ENCODE peak calls at places on chromosome 6, in ten cellular contexts. One of them, this sample, is unnamed.

GRCh38 chr6:118382126-118382525 is 166.0 kb upstream of the PLN start:
- DNase-seq in T-helper 2 cell: no peak
- DNase-seq in fibroblast of mammary gland: no peak
- DNase-seq in posterior cingulate gyrus: no peak
- DNase-seq in sciatic nerve: no peak
- DNase-seq in sigmoid colon: no peak
- DNase-seq in brain microvascular endothelial cell: no peak
- DNase-seq in mucosa of descending colon: no peak
- DNase-seq in activated CD8-positive, alpha-beta memory T cell treated with anti-CD3 and anti-CD28 coated beads, Interleukin-2, amount 50 U/mL, for 48 hours: no peak
- DNase-seq in RWPE1: no peak
- DNase-seq in this sample: no peak

GRCh38 chr6:52598123-52598823 is 21.4 kb upstream of the TRAM2 start:
- DNase-seq in T-helper 2 cell: no peak
- DNase-seq in fibroblast of mammary gland: peak
- DNase-seq in posterior cingulate gyrus: peak
- DNase-seq in sciatic nerve: peak
- DNase-seq in sigmoid colon: peak
- DNase-seq in brain microvascular endothelial cell: peak
- DNase-seq in mucosa of descending colon: peak
- DNase-seq in activated CD8-positive, alpha-beta memory T cell treated with anti-CD3 and anti-CD28 coated beads, Interleukin-2, amount 50 U/mL, for 48 hours: peak
- DNase-seq in RWPE1: peak
- DNase-seq in this sample: peak

GRCh38 chr6:70709826-70710225 is 42.1 kb downstream of the SMAP1 start:
- DNase-seq in T-helper 2 cell: no peak
- DNase-seq in fibroblast of mammary gland: peak
- DNase-seq in posterior cingulate gyrus: no peak
- DNase-seq in sciatic nerve: no peak
- DNase-seq in sigmoid colon: no peak
- DNase-seq in brain microvascular endothelial cell: peak
- DNase-seq in mucosa of descending colon: no peak
- DNase-seq in activated CD8-positive, alpha-beta memory T cell treated with anti-CD3 and anti-CD28 coated beads, Interleukin-2, amount 50 U/mL, for 48 hours: no peak
- DNase-seq in RWPE1: peak
- DNase-seq in this sample: no peak

GRCh38 chr6:43644940-43645612 is at the start of gene RSPH9:
- DNase-seq in T-helper 2 cell: peak
- DNase-seq in fibroblast of mammary gland: peak
- DNase-seq in posterior cingulate gyrus: peak
- DNase-seq in sciatic nerve: peak
- DNase-seq in sigmoid colon: peak
- DNase-seq in brain microvascular endothelial cell: peak
- DNase-seq in mucosa of descending colon: peak
- DNase-seq in activated CD8-positive, alpha-beta memory T cell treated with anti-CD3 and anti-CD28 coated beads, Interleukin-2, amount 50 U/mL, for 48 hours: peak
- DNase-seq in RWPE1: no peak
- DNase-seq in this sample: peak

GRCh38 chr6:121984956-121985355 is 414.5 kb upstream of the HSF2 start:
- DNase-seq in T-helper 2 cell: no peak
- DNase-seq in fibroblast of mammary gland: no peak
- DNase-seq in posterior cingulate gyrus: no peak
- DNase-seq in sciatic nerve: no peak
- DNase-seq in sigmoid colon: no peak
- DNase-seq in brain microvascular endothelial cell: no peak
- DNase-seq in mucosa of descending colon: no peak
- DNase-seq in activated CD8-positive, alpha-beta memory T cell treated with anti-CD3 and anti-CD28 coated beads, Interleukin-2, amount 50 U/mL, for 48 hours: no peak
- DNase-seq in RWPE1: no peak
- DNase-seq in this sample: no peak

GRCh38 chr6:5112065-5112799 is 27.1 kb downstream of the PPP1R3G start:
- DNase-seq in T-helper 2 cell: no peak
- DNase-seq in fibroblast of mammary gland: peak
- DNase-seq in posterior cingulate gyrus: no peak
- DNase-seq in sciatic nerve: no peak
- DNase-seq in sigmoid colon: peak
- DNase-seq in brain microvascular endothelial cell: peak
- DNase-seq in mucosa of descending colon: no peak
- DNase-seq in activated CD8-positive, alpha-beta memory T cell treated with anti-CD3 and anti-CD28 coated beads, Interleukin-2, amount 50 U/mL, for 48 hours: no peak
- DNase-seq in RWPE1: peak
- DNase-seq in this sample: no peak

GRCh38 chr6:34392497-34393190 is at the start of gene NUDT3:
- DNase-seq in T-helper 2 cell: peak
- DNase-seq in fibroblast of mammary gland: peak
- DNase-seq in posterior cingulate gyrus: peak
- DNase-seq in sciatic nerve: peak
- DNase-seq in sigmoid colon: peak
- DNase-seq in brain microvascular endothelial cell: peak
- DNase-seq in mucosa of descending colon: peak
- DNase-seq in activated CD8-positive, alpha-beta memory T cell treated with anti-CD3 and anti-CD28 coated beads, Interleukin-2, amount 50 U/mL, for 48 hours: peak
- DNase-seq in RWPE1: peak
- DNase-seq in this sample: peak

GRCh38 chr6:149028767-149029405 is 282.1 kb downstream of the UST start:
- DNase-seq in T-helper 2 cell: no peak
- DNase-seq in fibroblast of mammary gland: peak
- DNase-seq in posterior cingulate gyrus: peak
- DNase-seq in sciatic nerve: peak
- DNase-seq in sigmoid colon: peak
- DNase-seq in brain microvascular endothelial cell: peak
- DNase-seq in mucosa of descending colon: peak
- DNase-seq in activated CD8-positive, alpha-beta memory T cell treated with anti-CD3 and anti-CD28 coated beads, Interleukin-2, amount 50 U/mL, for 48 hours: peak
- DNase-seq in RWPE1: peak
- DNase-seq in this sample: peak

GRCh38 chr6:6694825-6695710 is 106.5 kb downstream of the LY86 start:
- DNase-seq in T-helper 2 cell: no peak
- DNase-seq in fibroblast of mammary gland: no peak
- DNase-seq in posterior cingulate gyrus: no peak
- DNase-seq in sciatic nerve: no peak
- DNase-seq in sigmoid colon: peak
- DNase-seq in brain microvascular endothelial cell: no peak
- DNase-seq in mucosa of descending colon: peak
- DNase-seq in activated CD8-positive, alpha-beta memory T cell treated with anti-CD3 and anti-CD28 coated beads, Interleukin-2, amount 50 U/mL, for 48 hours: no peak
- DNase-seq in RWPE1: peak
- DNase-seq in this sample: no peak

GRCh38 chr6:39314273-39314790 is at the start of gene KCNK17:
- DNase-seq in T-helper 2 cell: no peak
- DNase-seq in fibroblast of mammary gland: no peak
- DNase-seq in posterior cingulate gyrus: no peak
- DNase-seq in sciatic nerve: no peak
- DNase-seq in sigmoid colon: no peak
- DNase-seq in brain microvascular endothelial cell: no peak
- DNase-seq in mucosa of descending colon: no peak
- DNase-seq in activated CD8-positive, alpha-beta memory T cell treated with anti-CD3 and anti-CD28 coated beads, Interleukin-2, amount 50 U/mL, for 48 hours: no peak
- DNase-seq in RWPE1: no peak
- DNase-seq in this sample: no peak

GRCh38 chr6:22149081-22149480 is 147.8 kb downstream of the PRL start:
- DNase-seq in T-helper 2 cell: no peak
- DNase-seq in fibroblast of mammary gland: no peak
- DNase-seq in posterior cingulate gyrus: no peak
- DNase-seq in sciatic nerve: no peak
- DNase-seq in sigmoid colon: no peak
- DNase-seq in brain microvascular endothelial cell: no peak
- DNase-seq in mucosa of descending colon: no peak
- DNase-seq in activated CD8-positive, alpha-beta memory T cell treated with anti-CD3 and anti-CD28 coated beads, Interleukin-2, amount 50 U/mL, for 48 hours: no peak
- DNase-seq in RWPE1: no peak
- DNase-seq in this sample: no peak

GRCh38 chr6:109052852-109053251 is 41.8 kb downstream of the SESN1 start:
- DNase-seq in T-helper 2 cell: no peak
- DNase-seq in fibroblast of mammary gland: no peak
- DNase-seq in posterior cingulate gyrus: no peak
- DNase-seq in sciatic nerve: no peak
- DNase-seq in sigmoid colon: no peak
- DNase-seq in brain microvascular endothelial cell: no peak
- DNase-seq in mucosa of descending colon: no peak
- DNase-seq in activated CD8-positive, alpha-beta memory T cell treated with anti-CD3 and anti-CD28 coated beads, Interleukin-2, amount 50 U/mL, for 48 hours: no peak
- DNase-seq in RWPE1: no peak
- DNase-seq in this sample: no peak

GRCh38 chr6:13825871-13826270 is 11.5 kb upstream of the MCUR1 start:
- DNase-seq in T-helper 2 cell: no peak
- DNase-seq in fibroblast of mammary gland: no peak
- DNase-seq in posterior cingulate gyrus: no peak
- DNase-seq in sciatic nerve: no peak
- DNase-seq in sigmoid colon: no peak
- DNase-seq in brain microvascular endothelial cell: no peak
- DNase-seq in mucosa of descending colon: no peak
- DNase-seq in activated CD8-positive, alpha-beta memory T cell treated with anti-CD3 and anti-CD28 coated beads, Interleukin-2, amount 50 U/mL, for 48 hours: no peak
- DNase-seq in RWPE1: no peak
- DNase-seq in this sample: no peak

GRCh38 chr6:142013875-142014495 is 118.7 kb upstream of the GJE1 start:
- DNase-seq in T-helper 2 cell: no peak
- DNase-seq in fibroblast of mammary gland: no peak
- DNase-seq in posterior cingulate gyrus: no peak
- DNase-seq in sciatic nerve: no peak
- DNase-seq in sigmoid colon: no peak
- DNase-seq in brain microvascular endothelial cell: peak
- DNase-seq in mucosa of descending colon: no peak
- DNase-seq in activated CD8-positive, alpha-beta memory T cell treated with anti-CD3 and anti-CD28 coated beads, Interleukin-2, amount 50 U/mL, for 48 hours: no peak
- DNase-seq in RWPE1: no peak
- DNase-seq in this sample: no peak

GRCh38 chr6:72084992-72085569 is 198.7 kb downstream of the RIMS1 start:
- DNase-seq in T-helper 2 cell: no peak
- DNase-seq in fibroblast of mammary gland: peak
- DNase-seq in posterior cingulate gyrus: no peak
- DNase-seq in sciatic nerve: no peak
- DNase-seq in sigmoid colon: no peak
- DNase-seq in brain microvascular endothelial cell: no peak
- DNase-seq in mucosa of descending colon: no peak
- DNase-seq in activated CD8-positive, alpha-beta memory T cell treated with anti-CD3 and anti-CD28 coated beads, Interleukin-2, amount 50 U/mL, for 48 hours: no peak
- DNase-seq in RWPE1: no peak
- DNase-seq in this sample: no peak

GRCh38 chr6:50720623-50721022 is 7.3 kb downstream of the TFAP2D start:
- DNase-seq in T-helper 2 cell: no peak
- DNase-seq in fibroblast of mammary gland: peak
- DNase-seq in posterior cingulate gyrus: no peak
- DNase-seq in sciatic nerve: no peak
- DNase-seq in sigmoid colon: no peak
- DNase-seq in brain microvascular endothelial cell: peak
- DNase-seq in mucosa of descending colon: no peak
- DNase-seq in activated CD8-positive, alpha-beta memory T cell treated with anti-CD3 and anti-CD28 coated beads, Interleukin-2, amount 50 U/mL, for 48 hours: no peak
- DNase-seq in RWPE1: peak
- DNase-seq in this sample: no peak

GRCh38 chr6:149918151-149918905 is 4.6 kb downstream of the RAET1G start:
- DNase-seq in T-helper 2 cell: no peak
- DNase-seq in fibroblast of mammary gland: no peak
- DNase-seq in posterior cingulate gyrus: no peak
- DNase-seq in sciatic nerve: no peak
- DNase-seq in sigmoid colon: no peak
- DNase-seq in brain microvascular endothelial cell: no peak
- DNase-seq in mucosa of descending colon: no peak
- DNase-seq in activated CD8-positive, alpha-beta memory T cell treated with anti-CD3 and anti-CD28 coated beads, Interleukin-2, amount 50 U/mL, for 48 hours: no peak
- DNase-seq in RWPE1: no peak
- DNase-seq in this sample: no peak

GRCh38 chr6:73282876-73283275 is 19.9 kb upstream of the KHDC1 start:
- DNase-seq in T-helper 2 cell: no peak
- DNase-seq in fibroblast of mammary gland: no peak
- DNase-seq in posterior cingulate gyrus: no peak
- DNase-seq in sciatic nerve: no peak
- DNase-seq in sigmoid colon: no peak
- DNase-seq in brain microvascular endothelial cell: no peak
- DNase-seq in mucosa of descending colon: no peak
- DNase-seq in activated CD8-positive, alpha-beta memory T cell treated with anti-CD3 and anti-CD28 coated beads, Interleukin-2, amount 50 U/mL, for 48 hours: no peak
- DNase-seq in RWPE1: no peak
- DNase-seq in this sample: no peak